ENCODE peak calls at places on chromosomes 1 and 21, in eight cellular contexts. One of them, this sample, is unnamed.

GRCh38 chr1:16145988-16146887 is 9.6 kb downstream of the EPHA2 start:
- DNase-seq in body of pancreas: peak; percentile 80
- DNase-seq in fibroblast of the aortic adventitia: peak; percentile 82
- DNase-seq in astrocyte of the spinal cord: peak; percentile 95
- DNase-seq in AG04450: peak; percentile 80
- DNase-seq in uterus: peak; percentile 95
- DNase-seq in fibroblast of pulmonary artery: peak; percentile 91
- DNase-seq in GM12865: peak; percentile 29
- DNase-seq in this sample: peak; percentile 96

GRCh38 chr1:245434285-245434684 is 279.5 kb downstream of the KIF26B start:
- DNase-seq in body of pancreas: no peak
- DNase-seq in fibroblast of the aortic adventitia: no peak
- DNase-seq in astrocyte of the spinal cord: no peak
- DNase-seq in AG04450: no peak
- DNase-seq in uterus: no peak
- DNase-seq in fibroblast of pulmonary artery: no peak
- DNase-seq in GM12865: no peak
- DNase-seq in this sample: peak; percentile 22

GRCh38 chr1:23224721-23225648 is 7.7 kb upstream of the HTR1D start:
- DNase-seq in body of pancreas: no peak
- DNase-seq in fibroblast of the aortic adventitia: peak; percentile 76
- DNase-seq in astrocyte of the spinal cord: peak; percentile 17
- DNase-seq in AG04450: no peak
- DNase-seq in uterus: no peak
- DNase-seq in fibroblast of pulmonary artery: peak; percentile 77
- DNase-seq in GM12865: no peak
- DNase-seq in this sample: peak; percentile 52

GRCh38 chr21:39489380-39489924 is 37.7 kb downstream of the SH3BGR start:
- DNase-seq in body of pancreas: no peak
- DNase-seq in fibroblast of the aortic adventitia: no peak
- DNase-seq in astrocyte of the spinal cord: no peak
- DNase-seq in AG04450: no peak
- DNase-seq in uterus: no peak
- DNase-seq in fibroblast of pulmonary artery: no peak
- DNase-seq in GM12865: no peak
- DNase-seq in this sample: no peak

GRCh38 chr1:214570442-214570841 is 19.0 kb upstream of the PTPN14 start:
- DNase-seq in body of pancreas: no peak
- DNase-seq in fibroblast of the aortic adventitia: peak; percentile 78
- DNase-seq in astrocyte of the spinal cord: peak; percentile 67
- DNase-seq in AG04450: no peak
- DNase-seq in uterus: no peak
- DNase-seq in fibroblast of pulmonary artery: peak; percentile 61
- DNase-seq in GM12865: no peak
- DNase-seq in this sample: peak; percentile 58

GRCh38 chr21:45142916-45143315 is 68.5 kb downstream of the ADARB1 start:
- DNase-seq in body of pancreas: no peak
- DNase-seq in fibroblast of the aortic adventitia: no peak
- DNase-seq in astrocyte of the spinal cord: no peak
- DNase-seq in AG04450: no peak
- DNase-seq in uterus: no peak
- DNase-seq in fibroblast of pulmonary artery: no peak
- DNase-seq in GM12865: no peak
- DNase-seq in this sample: no peak

GRCh38 chr1:25503551-25504426 is 39.6 kb upstream of the LDLRAP1 start:
- DNase-seq in body of pancreas: peak; percentile 82
- DNase-seq in fibroblast of the aortic adventitia: no peak
- DNase-seq in astrocyte of the spinal cord: no peak
- DNase-seq in AG04450: no peak
- DNase-seq in uterus: no peak
- DNase-seq in fibroblast of pulmonary artery: no peak
- DNase-seq in GM12865: peak; percentile 59
- DNase-seq in this sample: no peak

GRCh38 chr1:215567491-215568286 is 585 bp downstream of the KCTD3 start:
- DNase-seq in body of pancreas: peak; percentile 73
- DNase-seq in fibroblast of the aortic adventitia: peak; percentile 55
- DNase-seq in astrocyte of the spinal cord: peak; percentile 65
- DNase-seq in AG04450: no peak
- DNase-seq in uterus: peak; percentile 28
- DNase-seq in fibroblast of pulmonary artery: peak; percentile 56
- DNase-seq in GM12865: peak; percentile 65
- DNase-seq in this sample: peak; percentile 50

GRCh38 chr1:66350001-66350547 is 183.9 kb upstream of the SGIP1 start:
- DNase-seq in body of pancreas: no peak
- DNase-seq in fibroblast of the aortic adventitia: peak; percentile 19
- DNase-seq in astrocyte of the spinal cord: peak; percentile 55
- DNase-seq in AG04450: no peak
- DNase-seq in uterus: no peak
- DNase-seq in fibroblast of pulmonary artery: peak; percentile 52
- DNase-seq in GM12865: peak; percentile 81
- DNase-seq in this sample: no peak

GRCh38 chr21:36661511-36662309 is 37.2 kb upstream of the SIM2 start:
- DNase-seq in body of pancreas: peak; percentile 50
- DNase-seq in fibroblast of the aortic adventitia: peak; percentile 28
- DNase-seq in astrocyte of the spinal cord: peak; percentile 29
- DNase-seq in AG04450: no peak
- DNase-seq in uterus: no peak
- DNase-seq in fibroblast of pulmonary artery: peak; percentile 53
- DNase-seq in GM12865: no peak
- DNase-seq in this sample: peak; percentile 46

GRCh38 chr21:39660596-39660995 is 47.9 kb downstream of the B3GALT5 start:
- DNase-seq in body of pancreas: peak; percentile 68
- DNase-seq in fibroblast of the aortic adventitia: peak; percentile 63
- DNase-seq in astrocyte of the spinal cord: peak; percentile 84
- DNase-seq in AG04450: peak; percentile 73
- DNase-seq in uterus: peak; percentile 59
- DNase-seq in fibroblast of pulmonary artery: peak; percentile 61
- DNase-seq in GM12865: no peak
- DNase-seq in this sample: peak; percentile 83

GRCh38 chr1:150708595-150708994 is 11.6 kb upstream of the GOLPH3L start:
- DNase-seq in body of pancreas: no peak
- DNase-seq in fibroblast of the aortic adventitia: no peak
- DNase-seq in astrocyte of the spinal cord: no peak
- DNase-seq in AG04450: no peak
- DNase-seq in uterus: no peak
- DNase-seq in fibroblast of pulmonary artery: no peak
- DNase-seq in GM12865: peak; percentile 60
- DNase-seq in this sample: no peak

GRCh38 chr1:110961902-110962301 is 1.8 kb downstream of the LRIF1 start:
- DNase-seq in body of pancreas: no peak
- DNase-seq in fibroblast of the aortic adventitia: no peak
- DNase-seq in astrocyte of the spinal cord: no peak
- DNase-seq in AG04450: no peak
- DNase-seq in uterus: no peak
- DNase-seq in fibroblast of pulmonary artery: no peak
- DNase-seq in GM12865: no peak
- DNase-seq in this sample: no peak
- H3K4me3 ChIP-seq in body of pancreas: no peak overlapping the region
- H3K4me3 ChIP-seq in fibroblast of the aortic adventitia: no peak overlapping the region
- H3K4me3 ChIP-seq in astrocyte of the spinal cord: no peak overlapping the region
- H3K4me3 ChIP-seq in AG04450: no peak overlapping the region
- H3K4me3 ChIP-seq in uterus: no peak overlapping the region
- H3K4me3 ChIP-seq in fibroblast of pulmonary artery: no peak overlapping the region
- H3K4me3 ChIP-seq in GM12865: peak overlapping the region; percentile 96
- H3K4me3 ChIP-seq in this sample: no peak overlapping the region

GRCh38 chr1:236502972-236503639 is 20.7 kb upstream of the LGALS8 start:
- DNase-seq in body of pancreas: peak; percentile 62
- DNase-seq in fibroblast of the aortic adventitia: peak; percentile 54
- DNase-seq in astrocyte of the spinal cord: peak; percentile 76
- DNase-seq in AG04450: peak; percentile 47
- DNase-seq in uterus: no peak
- DNase-seq in fibroblast of pulmonary artery: peak; percentile 85
- DNase-seq in GM12865: peak; percentile 36
- DNase-seq in this sample: peak; percentile 92
- H3K4me3 ChIP-seq in body of pancreas: no peak overlapping the region
- H3K4me3 ChIP-seq in fibroblast of the aortic adventitia: peak overlapping the region; percentile 13
- H3K4me3 ChIP-seq in astrocyte of the spinal cord: peak overlapping the region; percentile 1
- H3K4me3 ChIP-seq in AG04450: peak overlapping the region; percentile 31
- H3K4me3 ChIP-seq in uterus: no peak overlapping the region
- H3K4me3 ChIP-seq in fibroblast of pulmonary artery: peak overlapping the region; percentile 21
- H3K4me3 ChIP-seq in GM12865: no peak overlapping the region
- H3K4me3 ChIP-seq in this sample: peak overlapping the region; percentile 43

GRCh38 chr1:41657101-41657500 is 172.6 kb upstream of the EDN2 start:
- DNase-seq in body of pancreas: no peak
- DNase-seq in fibroblast of the aortic adventitia: no peak
- DNase-seq in astrocyte of the spinal cord: no peak
- DNase-seq in AG04450: no peak
- DNase-seq in uterus: no peak
- DNase-seq in fibroblast of pulmonary artery: no peak
- DNase-seq in GM12865: no peak
- DNase-seq in this sample: no peak
- H3K4me3 ChIP-seq in body of pancreas: no peak overlapping the region
- H3K4me3 ChIP-seq in fibroblast of the aortic adventitia: no peak overlapping the region
- H3K4me3 ChIP-seq in astrocyte of the spinal cord: no peak overlapping the region
- H3K4me3 ChIP-seq in AG04450: no peak overlapping the region
- H3K4me3 ChIP-seq in uterus: no peak overlapping the region
- H3K4me3 ChIP-seq in fibroblast of pulmonary artery: no peak overlapping the region
- H3K4me3 ChIP-seq in GM12865: no peak overlapping the region
- H3K4me3 ChIP-seq in this sample: no peak overlapping the region

DNA sequence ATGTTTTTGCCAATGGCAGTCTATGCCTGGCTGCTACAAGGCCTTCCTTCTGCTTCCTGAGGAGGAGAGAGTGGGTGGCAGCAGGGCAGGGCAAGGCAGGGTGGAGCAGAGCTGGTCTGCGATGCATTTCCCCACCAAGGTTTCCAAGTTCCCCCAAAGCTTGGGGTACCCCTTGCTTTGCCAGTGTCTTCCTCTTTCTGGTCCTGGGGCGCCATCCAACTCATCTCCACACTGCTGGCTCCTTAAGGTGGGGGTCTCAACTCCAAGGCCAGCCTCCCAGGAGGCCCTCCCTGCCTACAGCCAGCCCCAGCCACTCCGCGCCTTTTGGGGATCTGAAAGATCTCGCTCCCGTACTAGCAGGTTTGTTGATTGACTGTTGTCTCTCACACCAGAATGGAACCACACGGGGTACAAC is 3.9 kb upstream of the SKI start:
- DNase-seq in body of pancreas: no peak
- DNase-seq in fibroblast of the aortic adventitia: no peak
- DNase-seq in astrocyte of the spinal cord: no peak
- DNase-seq in AG04450: no peak
- DNase-seq in uterus: no peak
- DNase-seq in fibroblast of pulmonary artery: no peak
- DNase-seq in GM12865: no peak
- DNase-seq in this sample: no peak
- H3K4me3 ChIP-seq in body of pancreas: no peak overlapping the region
- H3K4me3 ChIP-seq in fibroblast of the aortic adventitia: no peak overlapping the region
- H3K4me3 ChIP-seq in astrocyte of the spinal cord: no peak overlapping the region
- H3K4me3 ChIP-seq in AG04450: no peak overlapping the region
- H3K4me3 ChIP-seq in uterus: no peak overlapping the region
- H3K4me3 ChIP-seq in fibroblast of pulmonary artery: no peak overlapping the region
- H3K4me3 ChIP-seq in GM12865: no peak overlapping the region
- H3K4me3 ChIP-seq in this sample: no peak overlapping the region

This sample was measured in choroid plexus epithelial cell.